ENCODE peak calls at places on chromosome 3, in nine cellular contexts. One of them, this sample, is unnamed.

GRCh38 chr3:101963902-101964362 is 114.6 kb downstream of the NFKBIZ start:
- DNase-seq in NCI-H524 treated with DMSO at 0.1 percent for 48 hours: no peak
- DNase-seq in HTR-8/SVneo: no peak
- DNase-seq in GOT3: no peak
- DNase-seq in anterior cingulate cortex: no peak
- DNase-seq in RPMI7951: peak
- DNase-seq in HFF-Myc: no peak
- DNase-seq in stimulated activated CD4-positive, alpha-beta T cell treated with anti-CD3 and anti-CD28 coated beads, TNF-alpha, amount 100 ng/mL, for 4 hours: peak
- DNase-seq in HS-5: no peak
- DNase-seq in this sample: no peak

GRCh38 chr3:129583289-129583688 is 23.2 kb downstream of the PLXND1 start:
- DNase-seq in NCI-H524 treated with DMSO at 0.1 percent for 48 hours: no peak
- DNase-seq in HTR-8/SVneo: no peak
- DNase-seq in GOT3: no peak
- DNase-seq in anterior cingulate cortex: no peak
- DNase-seq in RPMI7951: no peak
- DNase-seq in HFF-Myc: no peak
- DNase-seq in stimulated activated CD4-positive, alpha-beta T cell treated with anti-CD3 and anti-CD28 coated beads, TNF-alpha, amount 100 ng/mL, for 4 hours: no peak
- DNase-seq in HS-5: no peak
- DNase-seq in this sample: no peak

GRCh38 chr3:56725175-56725574 is 42.1 kb upstream of the TASOR start:
- DNase-seq in NCI-H524 treated with DMSO at 0.1 percent for 48 hours: no peak
- DNase-seq in HTR-8/SVneo: no peak
- DNase-seq in GOT3: no peak
- DNase-seq in anterior cingulate cortex: no peak
- DNase-seq in RPMI7951: peak
- DNase-seq in HFF-Myc: no peak
- DNase-seq in stimulated activated CD4-positive, alpha-beta T cell treated with anti-CD3 and anti-CD28 coated beads, TNF-alpha, amount 100 ng/mL, for 4 hours: peak
- DNase-seq in HS-5: no peak
- DNase-seq in this sample: no peak

GRCh38 chr3:72317491-72317890 is 530.8 kb downstream of the SHQ1 start:
- DNase-seq in NCI-H524 treated with DMSO at 0.1 percent for 48 hours: no peak
- DNase-seq in HTR-8/SVneo: no peak
- DNase-seq in GOT3: no peak
- DNase-seq in anterior cingulate cortex: no peak
- DNase-seq in RPMI7951: no peak
- DNase-seq in HFF-Myc: no peak
- DNase-seq in stimulated activated CD4-positive, alpha-beta T cell treated with anti-CD3 and anti-CD28 coated beads, TNF-alpha, amount 100 ng/mL, for 4 hours: no peak
- DNase-seq in HS-5: no peak
- DNase-seq in this sample: no peak

GRCh38 chr3:12752803-12753202 is 6.3 kb downstream of the TMEM40 start:
- DNase-seq in NCI-H524 treated with DMSO at 0.1 percent for 48 hours: no peak
- DNase-seq in HTR-8/SVneo: no peak
- DNase-seq in GOT3: no peak
- DNase-seq in anterior cingulate cortex: no peak
- DNase-seq in RPMI7951: peak
- DNase-seq in HFF-Myc: no peak
- DNase-seq in stimulated activated CD4-positive, alpha-beta T cell treated with anti-CD3 and anti-CD28 coated beads, TNF-alpha, amount 100 ng/mL, for 4 hours: no peak
- DNase-seq in HS-5: no peak
- DNase-seq in this sample: no peak

GRCh38 chr3:142946861-142947260 is 16.6 kb downstream of the PAQR9 start:
- DNase-seq in NCI-H524 treated with DMSO at 0.1 percent for 48 hours: no peak
- DNase-seq in HTR-8/SVneo: no peak
- DNase-seq in GOT3: no peak
- DNase-seq in anterior cingulate cortex: no peak
- DNase-seq in RPMI7951: no peak
- DNase-seq in HFF-Myc: no peak
- DNase-seq in stimulated activated CD4-positive, alpha-beta T cell treated with anti-CD3 and anti-CD28 coated beads, TNF-alpha, amount 100 ng/mL, for 4 hours: no peak
- DNase-seq in HS-5: no peak
- DNase-seq in this sample: no peak

GRCh38 chr3:162285252-162285651 is 788.6 kb downstream of the OTOL1 start:
- DNase-seq in NCI-H524 treated with DMSO at 0.1 percent for 48 hours: no peak
- DNase-seq in HTR-8/SVneo: no peak
- DNase-seq in GOT3: no peak
- DNase-seq in anterior cingulate cortex: no peak
- DNase-seq in RPMI7951: no peak
- DNase-seq in HFF-Myc: no peak
- DNase-seq in stimulated activated CD4-positive, alpha-beta T cell treated with anti-CD3 and anti-CD28 coated beads, TNF-alpha, amount 100 ng/mL, for 4 hours: no peak
- DNase-seq in HS-5: no peak
- DNase-seq in this sample: no peak

GRCh38 chr3:59313365-59313764 is 263.5 kb upstream of the CFAP20DC start:
- DNase-seq in NCI-H524 treated with DMSO at 0.1 percent for 48 hours: no peak
- DNase-seq in HTR-8/SVneo: no peak
- DNase-seq in GOT3: no peak
- DNase-seq in anterior cingulate cortex: no peak
- DNase-seq in RPMI7951: peak
- DNase-seq in HFF-Myc: no peak
- DNase-seq in stimulated activated CD4-positive, alpha-beta T cell treated with anti-CD3 and anti-CD28 coated beads, TNF-alpha, amount 100 ng/mL, for 4 hours: no peak
- DNase-seq in HS-5: no peak
- DNase-seq in this sample: no peak

GRCh38 chr3:61032991-61033390 is 218.3 kb downstream of the FHIT start:
- DNase-seq in NCI-H524 treated with DMSO at 0.1 percent for 48 hours: no peak
- DNase-seq in HTR-8/SVneo: no peak
- DNase-seq in GOT3: no peak
- DNase-seq in anterior cingulate cortex: no peak
- DNase-seq in RPMI7951: no peak
- DNase-seq in HFF-Myc: no peak
- DNase-seq in stimulated activated CD4-positive, alpha-beta T cell treated with anti-CD3 and anti-CD28 coated beads, TNF-alpha, amount 100 ng/mL, for 4 hours: no peak
- DNase-seq in HS-5: no peak
- DNase-seq in this sample: no peak

GRCh38 chr3:171282041-171282440 is 178.2 kb downstream of the TNIK start:
- DNase-seq in NCI-H524 treated with DMSO at 0.1 percent for 48 hours: no peak
- DNase-seq in HTR-8/SVneo: no peak
- DNase-seq in GOT3: no peak
- DNase-seq in anterior cingulate cortex: no peak
- DNase-seq in RPMI7951: peak
- DNase-seq in HFF-Myc: no peak
- DNase-seq in stimulated activated CD4-positive, alpha-beta T cell treated with anti-CD3 and anti-CD28 coated beads, TNF-alpha, amount 100 ng/mL, for 4 hours: no peak
- DNase-seq in HS-5: no peak
- DNase-seq in this sample: no peak

GRCh38 chr3:72338942-72339749 is 509.1 kb downstream of the SHQ1 start:
- DNase-seq in NCI-H524 treated with DMSO at 0.1 percent for 48 hours: no peak
- DNase-seq in HTR-8/SVneo: peak
- DNase-seq in GOT3: peak
- DNase-seq in anterior cingulate cortex: peak
- DNase-seq in RPMI7951: peak
- DNase-seq in HFF-Myc: peak
- DNase-seq in stimulated activated CD4-positive, alpha-beta T cell treated with anti-CD3 and anti-CD28 coated beads, TNF-alpha, amount 100 ng/mL, for 4 hours: peak
- DNase-seq in HS-5: peak
- DNase-seq in this sample: peak

GRCh38 chr3:10195692-10196091 is 31.0 kb downstream of the IRAK2 start:
- DNase-seq in NCI-H524 treated with DMSO at 0.1 percent for 48 hours: peak
- DNase-seq in HTR-8/SVneo: no peak
- DNase-seq in GOT3: no peak
- DNase-seq in anterior cingulate cortex: peak
- DNase-seq in RPMI7951: no peak
- DNase-seq in HFF-Myc: no peak
- DNase-seq in stimulated activated CD4-positive, alpha-beta T cell treated with anti-CD3 and anti-CD28 coated beads, TNF-alpha, amount 100 ng/mL, for 4 hours: no peak
- DNase-seq in HS-5: no peak
- DNase-seq in this sample: no peak

GRCh38 chr3:181363231-181363630 is 348.5 kb upstream of the SOX2 start:
- DNase-seq in NCI-H524 treated with DMSO at 0.1 percent for 48 hours: no peak
- DNase-seq in HTR-8/SVneo: no peak
- DNase-seq in GOT3: no peak
- DNase-seq in anterior cingulate cortex: no peak
- DNase-seq in RPMI7951: no peak
- DNase-seq in HFF-Myc: no peak
- DNase-seq in stimulated activated CD4-positive, alpha-beta T cell treated with anti-CD3 and anti-CD28 coated beads, TNF-alpha, amount 100 ng/mL, for 4 hours: no peak
- DNase-seq in HS-5: no peak
- DNase-seq in this sample: no peak

GRCh38 chr3:129604942-129605592 is 1.4 kb downstream of the PLXND1 start:
- DNase-seq in NCI-H524 treated with DMSO at 0.1 percent for 48 hours: no peak
- DNase-seq in HTR-8/SVneo: no peak
- DNase-seq in GOT3: no peak
- DNase-seq in anterior cingulate cortex: no peak
- DNase-seq in RPMI7951: no peak
- DNase-seq in HFF-Myc: no peak
- DNase-seq in stimulated activated CD4-positive, alpha-beta T cell treated with anti-CD3 and anti-CD28 coated beads, TNF-alpha, amount 100 ng/mL, for 4 hours: no peak
- DNase-seq in HS-5: no peak
- DNase-seq in this sample: no peak

GRCh38 chr3:48503406-48504050 is 446 bp downstream of the SHISA5 start:
- DNase-seq in NCI-H524 treated with DMSO at 0.1 percent for 48 hours: no peak
- DNase-seq in HTR-8/SVneo: no peak
- DNase-seq in GOT3: no peak
- DNase-seq in anterior cingulate cortex: no peak
- DNase-seq in RPMI7951: peak
- DNase-seq in HFF-Myc: no peak
- DNase-seq in stimulated activated CD4-positive, alpha-beta T cell treated with anti-CD3 and anti-CD28 coated beads, TNF-alpha, amount 100 ng/mL, for 4 hours: no peak
- DNase-seq in HS-5: no peak
- DNase-seq in this sample: no peak

GRCh38 chr3:71972031-71972430 is 187.1 kb upstream of the PROK2 start:
- DNase-seq in NCI-H524 treated with DMSO at 0.1 percent for 48 hours: peak
- DNase-seq in HTR-8/SVneo: no peak
- DNase-seq in GOT3: no peak
- DNase-seq in anterior cingulate cortex: no peak
- DNase-seq in RPMI7951: peak
- DNase-seq in HFF-Myc: no peak
- DNase-seq in stimulated activated CD4-positive, alpha-beta T cell treated with anti-CD3 and anti-CD28 coated beads, TNF-alpha, amount 100 ng/mL, for 4 hours: no peak
- DNase-seq in HS-5: no peak
- DNase-seq in this sample: no peak

GRCh38 chr3:150787741-150788370 is 24.9 kb upstream of the SIAH2 start:
- DNase-seq in NCI-H524 treated with DMSO at 0.1 percent for 48 hours: no peak
- DNase-seq in HTR-8/SVneo: peak
- DNase-seq in GOT3: peak
- DNase-seq in anterior cingulate cortex: peak
- DNase-seq in RPMI7951: peak
- DNase-seq in HFF-Myc: peak
- DNase-seq in stimulated activated CD4-positive, alpha-beta T cell treated with anti-CD3 and anti-CD28 coated beads, TNF-alpha, amount 100 ng/mL, for 4 hours: peak
- DNase-seq in HS-5: no peak
- DNase-seq in this sample: no peak

GRCh38 chr3:134527538-134528186 is 41.8 kb downstream of the CEP63 start:
- DNase-seq in NCI-H524 treated with DMSO at 0.1 percent for 48 hours: no peak
- DNase-seq in HTR-8/SVneo: no peak
- DNase-seq in GOT3: no peak
- DNase-seq in anterior cingulate cortex: no peak
- DNase-seq in RPMI7951: no peak
- DNase-seq in HFF-Myc: no peak
- DNase-seq in stimulated activated CD4-positive, alpha-beta T cell treated with anti-CD3 and anti-CD28 coated beads, TNF-alpha, amount 100 ng/mL, for 4 hours: no peak
- DNase-seq in HS-5: no peak
- DNase-seq in this sample: no peak

GRCh38 chr3:24365168-24365567 is 129.5 kb downstream of the THRB start:
- DNase-seq in NCI-H524 treated with DMSO at 0.1 percent for 48 hours: no peak
- DNase-seq in HTR-8/SVneo: peak
- DNase-seq in GOT3: no peak
- DNase-seq in anterior cingulate cortex: no peak
- DNase-seq in RPMI7951: peak
- DNase-seq in HFF-Myc: peak
- DNase-seq in stimulated activated CD4-positive, alpha-beta T cell treated with anti-CD3 and anti-CD28 coated beads, TNF-alpha, amount 100 ng/mL, for 4 hours: no peak
- DNase-seq in HS-5: peak
- DNase-seq in this sample: no peak

GRCh38 chr3:173800154-173800553 is 402.6 kb downstream of the NLGN1 start:
- DNase-seq in NCI-H524 treated with DMSO at 0.1 percent for 48 hours: no peak
- DNase-seq in HTR-8/SVneo: no peak
- DNase-seq in GOT3: no peak
- DNase-seq in anterior cingulate cortex: no peak
- DNase-seq in RPMI7951: no peak
- DNase-seq in HFF-Myc: no peak
- DNase-seq in stimulated activated CD4-positive, alpha-beta T cell treated with anti-CD3 and anti-CD28 coated beads, TNF-alpha, amount 100 ng/mL, for 4 hours: no peak
- DNase-seq in HS-5: no peak
- DNase-seq in this sample: no peak

GRCh38 chr3:46509661-46510187 is 11.9 kb downstream of the RTP3 start:
- DNase-seq in NCI-H524 treated with DMSO at 0.1 percent for 48 hours: no peak
- DNase-seq in HTR-8/SVneo: no peak
- DNase-seq in GOT3: no peak
- DNase-seq in anterior cingulate cortex: no peak
- DNase-seq in RPMI7951: no peak
- DNase-seq in HFF-Myc: no peak
- DNase-seq in stimulated activated CD4-positive, alpha-beta T cell treated with anti-CD3 and anti-CD28 coated beads, TNF-alpha, amount 100 ng/mL, for 4 hours: no peak
- DNase-seq in HS-5: no peak
- DNase-seq in this sample: no peak

GRCh38 chr3:42544492-42545283 is 37.1 kb downstream of the SEC22C start:
- DNase-seq in NCI-H524 treated with DMSO at 0.1 percent for 48 hours: no peak
- DNase-seq in HTR-8/SVneo: no peak
- DNase-seq in GOT3: no peak
- DNase-seq in anterior cingulate cortex: no peak
- DNase-seq in RPMI7951: peak
- DNase-seq in HFF-Myc: no peak
- DNase-seq in stimulated activated CD4-positive, alpha-beta T cell treated with anti-CD3 and anti-CD28 coated beads, TNF-alpha, amount 100 ng/mL, for 4 hours: no peak
- DNase-seq in HS-5: no peak
- DNase-seq in this sample: peak

GRCh38 chr3:190183121-190183520 is 62.4 kb upstream of the P3H2 start:
- DNase-seq in NCI-H524 treated with DMSO at 0.1 percent for 48 hours: no peak
- DNase-seq in HTR-8/SVneo: no peak
- DNase-seq in GOT3: peak
- DNase-seq in anterior cingulate cortex: peak
- DNase-seq in RPMI7951: peak
- DNase-seq in HFF-Myc: peak
- DNase-seq in stimulated activated CD4-positive, alpha-beta T cell treated with anti-CD3 and anti-CD28 coated beads, TNF-alpha, amount 100 ng/mL, for 4 hours: no peak
- DNase-seq in HS-5: no peak
- DNase-seq in this sample: no peak

GRCh38 chr3:9079674-9080073 is 116.4 kb upstream of the RAD18 start:
- DNase-seq in NCI-H524 treated with DMSO at 0.1 percent for 48 hours: no peak
- DNase-seq in HTR-8/SVneo: peak
- DNase-seq in GOT3: no peak
- DNase-seq in anterior cingulate cortex: no peak
- DNase-seq in RPMI7951: peak
- DNase-seq in HFF-Myc: no peak
- DNase-seq in stimulated activated CD4-positive, alpha-beta T cell treated with anti-CD3 and anti-CD28 coated beads, TNF-alpha, amount 100 ng/mL, for 4 hours: no peak
- DNase-seq in HS-5: no peak
- DNase-seq in this sample: no peak

GRCh38 chr3:15180042-15180611 is 25.9 kb upstream of the CAPN7 start:
- DNase-seq in NCI-H524 treated with DMSO at 0.1 percent for 48 hours: no peak
- DNase-seq in HTR-8/SVneo: no peak
- DNase-seq in GOT3: no peak
- DNase-seq in anterior cingulate cortex: no peak
- DNase-seq in RPMI7951: no peak
- DNase-seq in HFF-Myc: no peak
- DNase-seq in stimulated activated CD4-positive, alpha-beta T cell treated with anti-CD3 and anti-CD28 coated beads, TNF-alpha, amount 100 ng/mL, for 4 hours: no peak
- DNase-seq in HS-5: no peak
- DNase-seq in this sample: no peak

GRCh38 chr3:159733194-159733860 is 255.3 kb upstream of the IL12A start:
- DNase-seq in NCI-H524 treated with DMSO at 0.1 percent for 48 hours: no peak
- DNase-seq in HTR-8/SVneo: peak
- DNase-seq in GOT3: no peak
- DNase-seq in anterior cingulate cortex: no peak
- DNase-seq in RPMI7951: peak
- DNase-seq in HFF-Myc: no peak
- DNase-seq in stimulated activated CD4-positive, alpha-beta T cell treated with anti-CD3 and anti-CD28 coated beads, TNF-alpha, amount 100 ng/mL, for 4 hours: no peak
- DNase-seq in HS-5: peak
- DNase-seq in this sample: no peak

GRCh38 chr3:5292512-5292911 is 105.0 kb downstream of the EDEM1 start:
- DNase-seq in NCI-H524 treated with DMSO at 0.1 percent for 48 hours: no peak
- DNase-seq in HTR-8/SVneo: no peak
- DNase-seq in GOT3: no peak
- DNase-seq in anterior cingulate cortex: no peak
- DNase-seq in RPMI7951: no peak
- DNase-seq in HFF-Myc: no peak
- DNase-seq in stimulated activated CD4-positive, alpha-beta T cell treated with anti-CD3 and anti-CD28 coated beads, TNF-alpha, amount 100 ng/mL, for 4 hours: no peak
- DNase-seq in HS-5: no peak
- DNase-seq in this sample: no peak

GRCh38 chr3:131630117-131630516 is 127.3 kb upstream of the MRPL3 start:
- DNase-seq in NCI-H524 treated with DMSO at 0.1 percent for 48 hours: no peak
- DNase-seq in HTR-8/SVneo: no peak
- DNase-seq in GOT3: no peak
- DNase-seq in anterior cingulate cortex: no peak
- DNase-seq in RPMI7951: no peak
- DNase-seq in HFF-Myc: peak
- DNase-seq in stimulated activated CD4-positive, alpha-beta T cell treated with anti-CD3 and anti-CD28 coated beads, TNF-alpha, amount 100 ng/mL, for 4 hours: no peak
- DNase-seq in HS-5: no peak
- DNase-seq in this sample: no peak

GRCh38 chr3:45628746-45629145 is 34.2 kb downstream of the LIMD1 start:
- DNase-seq in NCI-H524 treated with DMSO at 0.1 percent for 48 hours: no peak
- DNase-seq in HTR-8/SVneo: no peak
- DNase-seq in GOT3: no peak
- DNase-seq in anterior cingulate cortex: no peak
- DNase-seq in RPMI7951: no peak
- DNase-seq in HFF-Myc: no peak
- DNase-seq in stimulated activated CD4-positive, alpha-beta T cell treated with anti-CD3 and anti-CD28 coated beads, TNF-alpha, amount 100 ng/mL, for 4 hours: no peak
- DNase-seq in HS-5: no peak
- DNase-seq in this sample: peak

GRCh38 chr3:113890256-113890900 is 51.8 kb downstream of the GRAMD1C start:
- DNase-seq in NCI-H524 treated with DMSO at 0.1 percent for 48 hours: no peak
- DNase-seq in HTR-8/SVneo: no peak
- DNase-seq in GOT3: no peak
- DNase-seq in anterior cingulate cortex: no peak
- DNase-seq in RPMI7951: peak
- DNase-seq in HFF-Myc: no peak
- DNase-seq in stimulated activated CD4-positive, alpha-beta T cell treated with anti-CD3 and anti-CD28 coated beads, TNF-alpha, amount 100 ng/mL, for 4 hours: no peak
- DNase-seq in HS-5: no peak
- DNase-seq in this sample: no peak

GRCh38 chr3:150090877-150091276 is 120.2 kb upstream of the PFN2 start:
- DNase-seq in NCI-H524 treated with DMSO at 0.1 percent for 48 hours: no peak
- DNase-seq in HTR-8/SVneo: no peak
- DNase-seq in GOT3: no peak
- DNase-seq in anterior cingulate cortex: no peak
- DNase-seq in RPMI7951: no peak
- DNase-seq in HFF-Myc: no peak
- DNase-seq in stimulated activated CD4-positive, alpha-beta T cell treated with anti-CD3 and anti-CD28 coated beads, TNF-alpha, amount 100 ng/mL, for 4 hours: no peak
- DNase-seq in HS-5: no peak
- DNase-seq in this sample: no peak

This sample was measured in coronary artery.